ENCODE peak calls at places on chromosomes 4 and X, in five cellular contexts. A is effector memory CD4-positive, alpha-beta T cell; W is omental fat pad; I is NAMALWA; P is A172. M is an unnamed sample.

GRCh38 chr4:161926033-161926828 is 237.6 kb downstream of the FSTL5 start:
- DNase-seq in A (no peak), W (no peak), I (no peak), P (no peak), M (no peak)

GRCh38 chr4:147480891-147481576 is at the start of gene EDNRA:
- DNase-seq in A (no peak), W (no peak), I (no peak), P (peak; percentile 10), M (no peak)

GRCh38 chrX:49250578-49250977 is 13.9 kb downstream of the FOXP3 start:
- DNase-seq in A (no peak), W (no peak), I (no peak), P (no peak), M (no peak)

GRCh38 chr4:122539861-122540465 is 80.9 kb downstream of the IL21 start:
- DNase-seq in A (no peak), W (no peak), I (no peak), P (peak; percentile 61), M (no peak)

GRCh38 chrX:41781500-41781899 is 57.5 kb downstream of the GPR82 start:
- DNase-seq in A (no peak), W (no peak), I (peak; percentile 54), P (peak; percentile 19), M (peak; percentile 22)

GRCh38 chr4:159344877-159345276 is 242.0 kb downstream of the RAPGEF2 start:
- DNase-seq in A (no peak), W (no peak), I (no peak), P (no peak), M (no peak)

GRCh38 chr4:76550966-76551780 is 116.1 kb downstream of the SHROOM3 start:
- DNase-seq in A (no peak), W (no peak), I (no peak), P (peak; percentile 45), M (peak; percentile 79)

GRCh38 chr4:138010639-138011038 is 231.5 kb downstream of the SLC7A11 start:
- DNase-seq in A (no peak), W (no peak), I (peak; percentile 6), P (no peak), M (no peak)

GRCh38 chr4:6582889-6583504 is 8.0 kb downstream of the MAN2B2 start:
- DNase-seq in A (no peak), W (no peak), I (peak; percentile 91), P (peak; percentile 38), M (peak; percentile 35)

GRCh38 chr4:67428819-67429218 is 116.5 kb downstream of the CENPC start:
- DNase-seq in A (no peak), W (no peak), I (no peak), P (no peak), M (no peak)

GRCh38 chrX:53682885-53683555 is 3.5 kb downstream of the HUWE1 start:
- DNase-seq in A (peak; percentile 37), W (no peak), I (peak; percentile 78), P (peak; percentile 31), M (no peak)

GRCh38 chrX:152177052-152177451 is 38.7 kb upstream of the MAGEA10 start:
- DNase-seq in A (no peak), W (no peak), I (no peak), P (no peak), M (no peak)

GRCh38 chr4:36775544-36775943 is 469.0 kb upstream of the NWD2 start:
- DNase-seq in A (no peak), W (no peak), I (no peak), P (no peak), M (no peak)